ENCODE peak calls at places on chromosomes 11 and 22, in five cellular contexts. One of them, this sample, is unnamed.

GRCh38 chr11:73249858-73250773 is 22.0 kb upstream of the P2RY6 start:
- DNase-seq in IMR-90: no peak
- DNase-seq in transverse colon: peak; percentile 6
- DNase-seq in lower leg skin: no peak
- DNase-seq in Peyer's patch: no peak
- DNase-seq in this sample: no peak

GRCh38 chr11:66996609-66997273 is 21.6 kb downstream of the C11orf86 start:
- DNase-seq in IMR-90: peak; percentile 76
- DNase-seq in transverse colon: no peak
- DNase-seq in lower leg skin: no peak
- DNase-seq in Peyer's patch: no peak
- DNase-seq in this sample: peak; percentile 50

GRCh38 chr11:69087811-69088210 is 39.1 kb downstream of the TPCN2 start:
- DNase-seq in IMR-90: no peak
- DNase-seq in transverse colon: no peak
- DNase-seq in lower leg skin: no peak
- DNase-seq in Peyer's patch: no peak
- DNase-seq in this sample: peak; percentile 52

GRCh38 chr22:27397948-27398330 is 403.6 kb downstream of the MN1 start:
- DNase-seq in IMR-90: peak; percentile 50
- DNase-seq in transverse colon: peak; percentile 26
- DNase-seq in lower leg skin: no peak
- DNase-seq in Peyer's patch: no peak
- DNase-seq in this sample: peak; percentile 59

GRCh38 chr11:90468923-90469322 is 246.1 kb upstream of the CHORDC1 start:
- DNase-seq in IMR-90: no peak
- DNase-seq in transverse colon: no peak
- DNase-seq in lower leg skin: no peak
- DNase-seq in Peyer's patch: no peak
- DNase-seq in this sample: no peak

GRCh38 chr11:125229006-125229405 is 64.5 kb downstream of the PKNOX2 start:
- DNase-seq in IMR-90: no peak
- DNase-seq in transverse colon: no peak
- DNase-seq in lower leg skin: no peak
- DNase-seq in Peyer's patch: no peak
- DNase-seq in this sample: no peak

GRCh38 chr11:78145511-78146030 is 6.1 kb upstream of the ALG8 start:
- DNase-seq in IMR-90: no peak
- DNase-seq in transverse colon: no peak
- DNase-seq in lower leg skin: no peak
- DNase-seq in Peyer's patch: no peak
- DNase-seq in this sample: no peak

GRCh38 chr11:63244862-63245261 is 1.5 kb upstream of the SLC22A25 start:
- DNase-seq in IMR-90: no peak
- DNase-seq in transverse colon: no peak
- DNase-seq in lower leg skin: no peak
- DNase-seq in Peyer's patch: no peak
- DNase-seq in this sample: no peak

GRCh38 chr11:68302256-68303054 is 9.9 kb upstream of the LRP5 start:
- DNase-seq in IMR-90: peak; percentile 50
- DNase-seq in transverse colon: peak; percentile 84
- DNase-seq in lower leg skin: no peak
- DNase-seq in Peyer's patch: peak; percentile 86
- DNase-seq in this sample: no peak

GRCh38 chr11:2919837-2920236 is 9.4 kb downstream of the PHLDA2 start:
- DNase-seq in IMR-90: no peak
- DNase-seq in transverse colon: no peak
- DNase-seq in lower leg skin: no peak
- DNase-seq in Peyer's patch: no peak
- DNase-seq in this sample: no peak

GRCh38 chr11:69704508-69705245 is 855 bp upstream of the FGF19 start:
- DNase-seq in IMR-90: no peak
- DNase-seq in transverse colon: no peak
- DNase-seq in lower leg skin: no peak
- DNase-seq in Peyer's patch: no peak
- DNase-seq in this sample: no peak

GRCh38 chr11:1570001-1570453 is 2.0 kb downstream of the DUSP8 start:
- DNase-seq in IMR-90: no peak
- DNase-seq in transverse colon: no peak
- DNase-seq in lower leg skin: no peak
- DNase-seq in Peyer's patch: peak; percentile 53
- DNase-seq in this sample: no peak

GRCh38 chr11:84437129-84438123 is 1151.3 kb upstream of the CCDC90B start:
- DNase-seq in IMR-90: no peak
- DNase-seq in transverse colon: peak; percentile 6
- DNase-seq in lower leg skin: no peak
- DNase-seq in Peyer's patch: no peak
- DNase-seq in this sample: no peak

GRCh38 chr22:30420401-30421178 is 5.0 kb upstream of the MTFP1 start:
- DNase-seq in IMR-90: peak; percentile 90
- DNase-seq in transverse colon: no peak
- DNase-seq in lower leg skin: no peak
- DNase-seq in Peyer's patch: no peak
- DNase-seq in this sample: no peak

GRCh38 chr11:37450613-37451012 is 852.6 kb upstream of the RAG2 start:
- DNase-seq in IMR-90: peak; percentile 8
- DNase-seq in transverse colon: no peak
- DNase-seq in lower leg skin: no peak
- DNase-seq in Peyer's patch: no peak
- DNase-seq in this sample: no peak

GRCh38 chr11:121581607-121582006 is 128.8 kb upstream of the SORL1-AS1 start:
- DNase-seq in IMR-90: no peak
- DNase-seq in transverse colon: no peak
- DNase-seq in lower leg skin: no peak
- DNase-seq in Peyer's patch: no peak
- DNase-seq in this sample: no peak

GRCh38 chr22:38172489-38173155 is 9.0 kb downstream of the PLA2G6 start:
- DNase-seq in IMR-90: peak; percentile 65
- DNase-seq in transverse colon: peak; percentile 53
- DNase-seq in lower leg skin: no peak
- DNase-seq in Peyer's patch: no peak
- DNase-seq in this sample: peak; percentile 87

GRCh38 chr11:66314561-66315497 is 2.0 kb downstream of the CD248 start:
- DNase-seq in IMR-90: no peak
- DNase-seq in transverse colon: no peak
- DNase-seq in lower leg skin: no peak
- DNase-seq in Peyer's patch: no peak
- DNase-seq in this sample: no peak

GRCh38 chr11:122724520-122724919 is 69.0 kb downstream of the UBASH3B start:
- DNase-seq in IMR-90: peak; percentile 77
- DNase-seq in transverse colon: no peak
- DNase-seq in lower leg skin: no peak
- DNase-seq in Peyer's patch: no peak
- DNase-seq in this sample: no peak

GRCh38 chr22:48578138-48579034 is 1249.3 kb downstream of the BRD1 start:
- DNase-seq in IMR-90: no peak
- DNase-seq in transverse colon: no peak
- DNase-seq in lower leg skin: no peak
- DNase-seq in Peyer's patch: no peak
- DNase-seq in this sample: no peak

GRCh38 chr11:76551400-76551799 is 106.6 kb downstream of the EMSY start:
- DNase-seq in IMR-90: no peak
- DNase-seq in transverse colon: no peak
- DNase-seq in lower leg skin: no peak
- DNase-seq in Peyer's patch: no peak
- DNase-seq in this sample: no peak

GRCh38 chr11:124199702-124200101 is 16.6 kb downstream of the OR10D3 start:
- DNase-seq in IMR-90: peak; percentile 42
- DNase-seq in transverse colon: no peak
- DNase-seq in lower leg skin: no peak
- DNase-seq in Peyer's patch: no peak
- DNase-seq in this sample: no peak

GRCh38 chr22:19478466-19479357 is at the start of gene UFD1:
- DNase-seq in IMR-90: peak; percentile 81
- DNase-seq in transverse colon: peak; percentile 86
- DNase-seq in lower leg skin: peak; percentile 70
- DNase-seq in Peyer's patch: peak; percentile 90
- DNase-seq in this sample: peak; percentile 93

GRCh38 chr11:127027000-127027399 is 26.4 kb upstream of the KIRREL3 start:
- DNase-seq in IMR-90: no peak
- DNase-seq in transverse colon: no peak
- DNase-seq in lower leg skin: no peak
- DNase-seq in Peyer's patch: no peak
- DNase-seq in this sample: no peak

GRCh38 chr11:63800921-63801320 is 12.3 kb upstream of the SPINDOC start:
- DNase-seq in IMR-90: no peak
- DNase-seq in transverse colon: no peak
- DNase-seq in lower leg skin: no peak
- DNase-seq in Peyer's patch: no peak
- DNase-seq in this sample: no peak

GRCh38 chr11:72525466-72525865 is 91.1 kb upstream of the CLPB start:
- DNase-seq in IMR-90: no peak
- DNase-seq in transverse colon: no peak
- DNase-seq in lower leg skin: no peak
- DNase-seq in Peyer's patch: no peak
- DNase-seq in this sample: no peak

GRCh38 chr22:49918911-49919881 is 762 bp downstream of the CRELD2 start:
- DNase-seq in IMR-90: no peak
- DNase-seq in transverse colon: no peak
- DNase-seq in lower leg skin: no peak
- DNase-seq in Peyer's patch: no peak
- DNase-seq in this sample: no peak

GRCh38 chr22:36860821-36861659 is at the start of gene NCF4:
- DNase-seq in IMR-90: no peak
- DNase-seq in transverse colon: peak; percentile 77
- DNase-seq in lower leg skin: peak; percentile 66
- DNase-seq in Peyer's patch: no peak
- DNase-seq in this sample: peak; percentile 66
- TF ChIP-seq POLR2A in IMR-90: no peak
- TF ChIP-seq POLR2A in transverse colon: peak; percentile 57
- TF ChIP-seq POLR2A in lower leg skin: no peak
- TF ChIP-seq POLR2A in Peyer's patch: no peak
- TF ChIP-seq POLR2A in this sample: no peak

GRCh38 chr22:36333632-36334031 is 54.1 kb downstream of the MYH9 start:
- DNase-seq in IMR-90: no peak
- DNase-seq in transverse colon: no peak
- DNase-seq in lower leg skin: no peak
- DNase-seq in Peyer's patch: no peak
- DNase-seq in this sample: no peak

GRCh38 chr22:36330655-36331305 is 57.0 kb downstream of the MYH9 start:
- DNase-seq in IMR-90: peak; percentile 63
- DNase-seq in transverse colon: no peak
- DNase-seq in lower leg skin: no peak
- DNase-seq in Peyer's patch: no peak
- DNase-seq in this sample: peak; percentile 81

GRCh38 chr22:36332623-36333331 is 55.0 kb downstream of the MYH9 start:
- DNase-seq in IMR-90: peak; percentile 83
- DNase-seq in transverse colon: peak; percentile 55
- DNase-seq in lower leg skin: no peak
- DNase-seq in Peyer's patch: no peak
- DNase-seq in this sample: no peak

GRCh38 chr22:36331306-36331911 is 56.4 kb downstream of the MYH9 start:
- DNase-seq in IMR-90: peak; percentile 98
- DNase-seq in transverse colon: peak; percentile 84
- DNase-seq in lower leg skin: peak; percentile 87
- DNase-seq in Peyer's patch: no peak
- DNase-seq in this sample: peak; percentile 87

GRCh38 chr22:36331912-36332622 is 55.7 kb downstream of the MYH9 start:
- DNase-seq in IMR-90: peak; percentile 49
- DNase-seq in transverse colon: peak; percentile 76
- DNase-seq in lower leg skin: peak; percentile 85
- DNase-seq in Peyer's patch: no peak
- DNase-seq in this sample: peak; percentile 75
- TF ChIP-seq POLR2A in IMR-90: no peak
- TF ChIP-seq POLR2A in transverse colon: no peak
- TF ChIP-seq POLR2A in lower leg skin: no peak
- TF ChIP-seq POLR2A in Peyer's patch: no peak
- TF ChIP-seq POLR2A in this sample: no peak

DNA sequence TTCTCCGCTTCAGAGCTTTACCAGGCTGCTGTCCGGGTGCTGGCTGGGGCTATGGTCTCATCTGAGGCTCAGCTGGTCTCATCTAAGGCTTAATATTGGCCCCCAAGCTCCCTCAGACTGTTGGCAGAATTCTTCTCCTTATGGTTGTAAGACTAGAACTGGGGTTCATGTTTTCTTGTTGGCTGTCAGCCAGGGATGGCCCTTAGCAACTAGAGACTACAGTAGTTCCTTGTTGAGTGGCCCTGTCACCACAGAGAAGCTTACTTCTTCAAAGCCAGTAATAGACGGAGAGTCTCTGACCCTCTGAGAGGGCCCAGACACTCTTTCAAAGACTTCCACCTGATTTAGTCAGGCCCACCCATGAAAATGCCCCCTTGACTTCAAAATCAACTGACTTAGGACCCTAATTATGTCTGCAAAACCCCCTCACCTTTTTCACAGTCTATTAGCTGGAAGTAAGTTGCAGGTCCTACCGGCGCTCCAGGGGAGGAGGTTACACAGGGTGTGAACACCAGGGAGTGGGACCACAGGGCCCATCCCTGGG is 24.2 kb upstream of the TREH start:
- DNase-seq in IMR-90: no peak
- DNase-seq in transverse colon: peak; percentile 34
- DNase-seq in lower leg skin: peak; percentile 44
- DNase-seq in Peyer's patch: no peak
- DNase-seq in this sample: peak; percentile 41
- TF ChIP-seq POLR2A in IMR-90: no peak
- TF ChIP-seq POLR2A in transverse colon: no peak
- TF ChIP-seq POLR2A in lower leg skin: no peak
- TF ChIP-seq POLR2A in Peyer's patch: no peak
- TF ChIP-seq POLR2A in this sample: no peak

DNA sequence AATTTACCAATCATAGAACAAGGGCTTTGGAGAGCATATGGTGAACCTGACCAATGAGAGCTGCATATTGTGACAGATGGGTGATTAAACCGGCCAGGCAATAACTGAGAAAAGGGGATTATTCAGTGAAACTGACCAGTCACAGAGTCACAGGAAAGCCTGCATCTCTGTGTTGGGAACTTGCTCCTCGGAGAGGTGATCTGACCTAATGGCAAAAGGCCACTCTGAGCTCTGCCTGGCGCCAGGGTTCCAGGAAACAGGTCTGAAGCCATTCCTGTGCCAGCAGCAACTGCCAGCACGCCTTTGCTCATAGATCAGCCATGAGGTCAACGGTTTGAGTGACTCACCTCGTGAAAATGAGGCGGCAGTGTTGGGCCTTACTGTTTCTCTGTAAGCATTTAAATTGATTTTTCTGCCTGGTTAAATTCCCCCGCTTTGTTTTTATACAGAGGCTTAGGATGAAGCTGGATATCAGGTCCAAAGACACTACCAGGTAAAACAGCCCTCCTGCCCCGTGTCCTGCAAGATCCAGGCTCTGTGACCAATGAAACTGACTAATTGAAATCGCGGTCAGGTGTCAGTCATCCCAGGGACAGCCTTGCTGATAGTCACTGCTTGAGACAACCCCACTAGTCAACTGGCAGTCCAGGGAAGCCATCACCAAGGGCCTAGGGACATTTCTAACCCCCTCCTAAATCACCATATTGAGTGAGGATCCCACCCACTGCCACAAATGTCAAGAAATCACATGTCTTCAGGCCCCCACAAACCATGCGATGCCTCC is 35.8 kb upstream of the MYOD1 start:
- DNase-seq in IMR-90: peak; percentile 66
- DNase-seq in transverse colon: no peak
- DNase-seq in lower leg skin: no peak
- DNase-seq in Peyer's patch: no peak
- DNase-seq in this sample: no peak
- TF ChIP-seq POLR2A in IMR-90: no peak
- TF ChIP-seq POLR2A in transverse colon: no peak
- TF ChIP-seq POLR2A in lower leg skin: no peak
- TF ChIP-seq POLR2A in Peyer's patch: no peak
- TF ChIP-seq POLR2A in this sample: no peak

GRCh38 chr11:35138058-35138457 is 913 bp upstream of the CD44 start:
- DNase-seq in IMR-90: no peak
- DNase-seq in transverse colon: no peak
- DNase-seq in lower leg skin: no peak
- DNase-seq in Peyer's patch: no peak
- DNase-seq in this sample: no peak
- TF ChIP-seq POLR2A in IMR-90: no peak
- TF ChIP-seq POLR2A in transverse colon: no peak
- TF ChIP-seq POLR2A in lower leg skin: no peak
- TF ChIP-seq POLR2A in Peyer's patch: no peak
- TF ChIP-seq POLR2A in this sample: no peak

This sample was measured in heart left ventricle.